ENCODE peak calls at places on chromosomes 3 and 15, in seven cellular contexts. L is transverse colon, N is endodermal cell, K is astrocyte, J is psoas muscle, S is lower lobe of right lung, W is HFF-Myc. P is an unnamed sample.

GRCh38 chr3:82607391-82607790 is 845.9 kb upstream of the GBE1 start:
- DNase-seq in S (no peak), W (no peak), J (no peak), N (no peak), K (no peak), L (no peak), P (no peak)

GRCh38 chr15:63172376-63173115 is 15.3 kb upstream of the RPS27L start:
- DNase-seq in J (peak), W (no peak), K (no peak), L (no peak), S (no peak), N (peak), P (no peak)

GRCh38 chr3:134449277-134449676 is 36.5 kb downstream of the ANAPC13 start:
- DNase-seq in J (no peak), K (no peak), S (no peak), W (no peak), N (peak), L (peak), P (no peak)

GRCh38 chr3:15217841-15218267 is 11.8 kb downstream of the CAPN7 start:
- DNase-seq in W (no peak), K (no peak), J (no peak), L (no peak), N (no peak), S (no peak), P (no peak)

GRCh38 chr15:62125763-62126162 is 39.3 kb downstream of the C2CD4B start:
- DNase-seq in N (no peak), K (no peak), J (no peak), L (peak), W (no peak), S (no peak), P (no peak)

GRCh38 chr3:71172176-71172575 is 411.4 kb downstream of the FOXP1 start:
- DNase-seq in L (no peak), J (no peak), K (no peak), N (no peak), S (no peak), W (no peak), P (no peak)

GRCh38 chr3:173553635-173554280 is 156.2 kb downstream of the NLGN1 start:
- DNase-seq in S (no peak), K (peak), W (peak), N (peak), J (no peak), L (no peak), P (no peak)

GRCh38 chr15:96381463-96381862 is 51.0 kb downstream of the NR2F2 start:
- DNase-seq in N (no peak), K (no peak), S (no peak), L (no peak), J (no peak), W (no peak), P (no peak)

GRCh38 chr15:49868348-49868747 is 247.5 kb downstream of the DTWD1 start:
- DNase-seq in W (no peak), S (no peak), L (no peak), N (no peak), J (no peak), K (no peak), P (no peak)

GRCh38 chr15:78739996-78740903 is 71.0 kb downstream of the ADAMTS7 start:
- DNase-seq in N (peak), J (peak), L (peak), W (no peak), S (peak), K (no peak), P (no peak)

GRCh38 chr3:66418432-66419052 is 82.3 kb downstream of the LRIG1 start:
- DNase-seq in W (no peak), J (peak), S (peak), L (peak), N (no peak), K (peak), P (no peak)

GRCh38 chr15:67501177-67501835 is 19.6 kb upstream of the C15orf61 start:
- DNase-seq in K (peak), N (no peak), J (no peak), L (no peak), W (no peak), S (no peak), P (no peak)

GRCh38 chr3:119240101-119240581 is 537 bp downstream of the B4GALT4 start:
- DNase-seq in W (no peak), J (peak), S (no peak), N (peak), L (peak), K (no peak), P (no peak)

GRCh38 chr3:33064929-33065328 is 32.0 kb downstream of the GLB1 start:
- DNase-seq in S (no peak), N (peak), L (no peak), J (no peak), W (no peak), K (no peak), P (no peak)

DNA sequence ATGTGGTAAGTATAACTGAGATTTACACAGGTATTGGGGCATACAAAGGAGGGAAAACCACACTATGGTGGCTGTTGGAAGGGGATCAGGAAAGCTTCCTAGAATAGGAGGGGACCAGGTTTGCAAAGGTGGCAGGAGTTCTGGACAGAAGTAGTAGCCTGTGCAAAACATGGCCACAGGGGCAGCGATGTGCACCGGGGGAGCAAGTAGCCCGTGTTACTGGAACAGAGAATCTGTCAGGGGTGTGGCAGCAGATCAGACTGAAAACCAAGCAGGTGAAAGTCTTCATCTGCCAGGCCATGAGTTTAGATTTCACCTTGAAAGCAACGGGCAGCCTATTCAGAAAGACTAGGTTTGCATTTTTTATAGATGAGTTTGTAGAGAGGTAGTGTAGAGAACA is 182.3 kb upstream of the LPP start:
- DNase-seq in W (no peak), N (no peak), S (no peak), J (no peak), K (no peak), L (no peak), P (no peak)
- TF ChIP-seq CTCF in W (no peak), N (peak), S (no peak), J (no peak), K (no peak), L (no peak), P (no peak)

DNA sequence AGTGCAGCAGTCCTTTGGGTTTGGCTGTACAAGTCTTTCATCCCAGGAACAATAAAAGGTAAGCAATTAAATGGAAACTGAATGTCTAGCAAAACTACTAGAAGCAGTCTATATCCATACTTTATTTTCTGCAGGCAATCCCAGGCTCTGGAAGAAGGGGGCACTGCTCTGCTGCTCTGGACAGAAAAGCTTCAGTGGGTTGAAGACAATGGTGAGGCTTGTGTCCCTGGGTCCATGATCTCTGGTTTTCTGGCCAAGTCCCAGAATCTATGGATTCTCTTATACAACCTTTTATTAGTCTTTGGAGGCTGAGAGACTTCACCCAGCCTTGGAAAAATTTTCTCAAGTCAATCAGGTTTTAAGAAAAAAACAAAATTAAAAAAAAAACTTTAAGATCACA is 35.6 kb downstream of the SCAP start:
- DNase-seq in J (no peak), W (no peak), L (no peak), S (no peak), K (no peak), N (peak), P (no peak)
- H3K4me3 ChIP-seq in J (no peak), W (no peak), L (no peak), S (no peak), K (no peak), N (no peak), P (no peak)

DNA sequence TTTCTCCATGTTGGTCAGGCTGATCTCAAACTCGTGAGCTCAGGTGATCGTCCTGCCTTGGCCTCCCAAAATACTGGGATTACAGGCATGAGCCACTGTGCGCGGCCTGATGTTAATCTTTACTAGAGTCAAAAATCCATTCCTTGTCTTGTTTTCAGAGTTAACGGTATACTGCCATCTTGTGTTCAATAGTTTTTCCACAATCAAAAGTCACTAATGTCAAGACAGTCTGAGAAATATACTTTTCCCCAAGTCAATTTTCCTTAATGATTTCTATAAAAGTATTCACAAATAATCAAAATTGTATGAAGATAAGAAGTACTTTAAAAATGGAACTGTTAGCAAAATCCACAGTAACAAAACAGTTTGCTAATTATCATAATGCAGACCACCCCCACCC is 8.5 kb downstream of the CRBN start:
- DNase-seq in S (no peak), L (no peak), N (no peak), J (no peak), W (no peak), K (no peak), P (no peak)
- TF ChIP-seq CTCF in S (peak), L (no peak), N (peak), J (peak), W (peak), K (peak), P (peak)

GRCh38 chr3:113606539-113607218 is 74.3 kb downstream of the SIDT1 start:
- DNase-seq in K (no peak), J (no peak), N (no peak), W (no peak), S (no peak), L (peak), P (no peak)

GRCh38 chr3:113601240-113601639 is 68.9 kb downstream of the SIDT1 start:
- DNase-seq in S (no peak), N (no peak), K (no peak), J (no peak), L (no peak), W (no peak), P (no peak)

GRCh38 chr3:113602256-113602655 is 69.9 kb downstream of the SIDT1 start:
- DNase-seq in W (no peak), S (no peak), J (no peak), K (no peak), L (no peak), N (no peak), P (no peak)

GRCh38 chr3:113602836-113603235 is 70.5 kb downstream of the SIDT1 start:
- DNase-seq in J (no peak), K (no peak), W (no peak), N (no peak), S (no peak), L (no peak), P (no peak)

DNA sequence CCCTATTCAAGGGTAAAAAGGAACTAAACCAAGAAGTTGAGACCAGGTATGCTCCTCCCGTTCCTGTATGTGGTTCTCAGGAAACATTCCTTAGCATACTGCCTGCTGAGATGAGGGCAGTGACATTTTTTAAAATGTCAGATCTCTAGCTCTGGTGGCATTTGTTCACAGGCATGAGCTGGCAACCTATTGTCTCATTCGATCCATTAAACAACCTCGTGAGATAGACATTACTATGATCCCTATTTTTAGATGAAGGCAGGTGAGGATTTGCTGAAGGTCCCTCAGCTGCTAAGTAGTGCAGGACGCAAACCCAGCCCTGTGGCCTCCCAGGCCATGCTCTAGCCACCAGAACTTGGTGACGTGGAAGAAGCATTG is 74.9 kb downstream of the SIDT1 start:
- DNase-seq in S (no peak), W (no peak), N (no peak), L (no peak), K (no peak), J (no peak), P (no peak)
- H3K4me3 ChIP-seq in S (no peak), W (no peak), N (no peak), L (no peak), K (no peak), J (no peak), P (no peak)

GRCh38 chr3:174862101-174862500 is 3.0 kb downstream of the NAALADL2 start:
- DNase-seq in J (no peak), L (peak), S (no peak), W (no peak), K (no peak), N (peak), P (no peak)
- TF ChIP-seq CTCF in J (no peak), L (peak), S (peak), W (peak), K (no peak), N (peak), P (no peak)

GRCh38 chr3:43995078-43995928 is 246.4 kb upstream of the TOPAZ1 start:
- DNase-seq in S (peak), K (no peak), N (peak), J (no peak), W (no peak), L (no peak), P (no peak)

GRCh38 chr3:43997788-43998373 is 243.8 kb upstream of the TOPAZ1 start:
- DNase-seq in S (peak), L (no peak), W (no peak), J (no peak), K (no peak), N (peak), P (no peak)

GRCh38 chr3:43996379-43997301 is 245.0 kb upstream of the TOPAZ1 start:
- DNase-seq in J (no peak), K (no peak), S (peak), W (no peak), L (no peak), N (peak), P (no peak)

GRCh38 chr3:43994594-43995077 is 247.1 kb upstream of the TOPAZ1 start:
- DNase-seq in J (no peak), L (no peak), N (peak), S (no peak), K (no peak), W (no peak), P (no peak)

GRCh38 chr3:43995929-43996378 is 245.7 kb upstream of the TOPAZ1 start:
- DNase-seq in L (no peak), S (no peak), K (no peak), J (no peak), N (no peak), W (no peak), P (no peak)
- H3K4me3 ChIP-seq in L (no peak), S (peak), K (peak), J (peak), N (peak), W (peak), P (peak)

GRCh38 chr15:74816624-74817369 is 4.2 kb downstream of the LMAN1L start:
- DNase-seq in J (no peak), N (no peak), W (no peak), L (peak), K (no peak), S (no peak), P (no peak)

GRCh38 chr15:74815961-74816360 is 3.3 kb downstream of the LMAN1L start:
- DNase-seq in N (no peak), J (no peak), W (no peak), K (no peak), S (no peak), L (no peak), P (no peak)

GRCh38 chr15:74815121-74815933 is 2.7 kb downstream of the LMAN1L start:
- DNase-seq in J (no peak), L (peak), N (no peak), S (no peak), K (no peak), W (no peak), P (no peak)

GRCh38 chr15:74820056-74820455 is 6.4 kb upstream of the CPLX3 start:
- DNase-seq in W (no peak), J (no peak), L (no peak), S (no peak), K (no peak), N (no peak), P (no peak)

GRCh38 chr15:74817370-74817737 is 4.7 kb downstream of the LMAN1L start:
- DNase-seq in W (peak), N (peak), S (no peak), K (no peak), L (peak), J (peak), P (no peak)
- TF ChIP-seq CTCF in W (peak), N (peak), S (no peak), K (no peak), L (peak), J (peak), P (peak)